ENCODE peak calls at places on chromosomes 4 and X, in four cellular contexts. U, N, V and W are unnamed samples.

GRCh38 chr4:77819409-77819835 is 254 bp upstream of the CNOT6L start:
- DNase-seq in U (no peak), N (no peak), V (peak), W (no peak)

GRCh38 chr4:87209182-87209581 is 11.2 kb downstream of the KLHL8 start:
- DNase-seq in U (no peak), N (no peak), V (no peak), W (no peak)

GRCh38 chrX:19611636-19612376 is 96.5 kb upstream of the MAP3K15 start:
- DNase-seq in U (no peak), N (no peak), V (no peak), W (no peak)

GRCh38 chrX:132226169-132226568 is 6.9 kb upstream of the RAP2C start:
- DNase-seq in U (no peak), N (no peak), V (no peak), W (peak)

GRCh38 chrX:153722704-153723350 is 1.4 kb downstream of the BCAP31 start:
- DNase-seq in U (no peak), N (no peak), V (no peak), W (peak)

GRCh38 chr4:108453366-108453765 is 167.0 kb upstream of the RPL34 start:
- DNase-seq in U (no peak), N (no peak), V (no peak), W (no peak)

GRCh38 chrX:151896734-151897474 is 15.8 kb upstream of the MAGEA4 start:
- DNase-seq in U (no peak), N (no peak), V (no peak), W (peak)

GRCh38 chr4:13963601-13964000 is 336.1 kb upstream of the BOD1L1 start:
- DNase-seq in U (no peak), N (no peak), V (no peak), W (peak)

GRCh38 chrX:103446665-103447302 is 70.4 kb downstream of the BEX3 start:
- DNase-seq in U (no peak), N (no peak), V (no peak), W (no peak)

GRCh38 chrX:10086683-10087082 is 70.1 kb upstream of the CLCN4 start:
- DNase-seq in U (no peak), N (no peak), V (peak), W (no peak)

GRCh38 chrX:41480508-41481260 is 33.5 kb downstream of the NYX start:
- DNase-seq in U (no peak), N (no peak), V (no peak), W (no peak)

GRCh38 chr4:105147226-105148151 is 813 bp downstream of the TET2 start:
- DNase-seq in U (peak), N (peak), V (peak), W (peak)

GRCh38 chr4:26459756-26460530 is 30.3 kb downstream of the CCKAR start:
- DNase-seq in U (no peak), N (no peak), V (no peak), W (peak)

GRCh38 chrX:74613350-74614192 is 853 bp downstream of the RLIM start:
- DNase-seq in U (peak), N (peak), V (peak), W (peak)

GRCh38 chr4:147760695-147761094 is 28.8 kb downstream of the ARHGAP10 start:
- DNase-seq in U (peak), N (no peak), V (peak), W (no peak)

GRCh38 chrX:22124098-22124497 is 92.0 kb downstream of the PHEX start:
- DNase-seq in U (no peak), N (no peak), V (no peak), W (no peak)

GRCh38 chrX:30270639-30271038 is 23.7 kb downstream of the MAGEB1 start:
- DNase-seq in U (no peak), N (no peak), V (no peak), W (no peak)

GRCh38 chr4:74794341-74794801 is at the start of gene BTC:
- DNase-seq in U (peak), N (no peak), V (peak), W (no peak)

GRCh38 chr4:783133-783541 is 42.8 kb downstream of the CPLX1 start:
- DNase-seq in U (no peak), N (no peak), V (no peak), W (no peak)

GRCh38 chr4:75985116-75985515 is 5.6 kb downstream of the SDAD1 start:
- DNase-seq in U (no peak), N (no peak), V (no peak), W (peak)

GRCh38 chr4:77043507-77044131 is 32.2 kb downstream of the CCNI start:
- DNase-seq in U (no peak), N (no peak), V (no peak), W (peak)

GRCh38 chr4:184621518-184621917 is 27.7 kb downstream of the CASP3 start:
- DNase-seq in U (no peak), N (no peak), V (no peak), W (no peak)

GRCh38 chr4:56544573-56545131 is 39.1 kb downstream of the ARL9 start:
- DNase-seq in U (peak), N (no peak), V (peak), W (peak)

GRCh38 chrX:471239-471638 is 84.5 kb upstream of the PPP2R3B start:
- DNase-seq in U (no peak), N (no peak), V (no peak), W (peak)

GRCh38 chrX:23003121-23003520 is 3.4 kb downstream of the DDX53 start:
- DNase-seq in U (no peak), N (no peak), V (no peak), W (peak)

GRCh38 chr4:101191302-101192098 is 155.8 kb downstream of the PPP3CA start:
- DNase-seq in U (peak), N (no peak), V (peak), W (peak)

GRCh38 chr4:119628281-119629141 is at the start of gene PDE5A:
- DNase-seq in U (peak), N (peak), V (peak), W (peak)

GRCh38 chr4:81165853-81166430 is 49.1 kb downstream of the PRKG2 start:
- DNase-seq in U (no peak), N (no peak), V (no peak), W (peak)

GRCh38 chr4:110087116-110087708 is 111.2 kb downstream of the ELOVL6 start:
- DNase-seq in U (peak), N (no peak), V (no peak), W (peak)

GRCh38 chr4:37827030-37827705 is 682 bp downstream of the PGM2 start:
- DNase-seq in U (no peak), N (no peak), V (no peak), W (peak)

GRCh38 chrX:129686422-129686948 is 31.7 kb upstream of the APLN start:
- DNase-seq in U (no peak), N (no peak), V (peak), W (peak)

GRCh38 chrX:145953628-145954027 is 136.0 kb downstream of the SLITRK2 start:
- DNase-seq in U (no peak), N (no peak), V (no peak), W (no peak)

GRCh38 chrX:133434197-133434820 is 19.0 kb upstream of the GPC4 start:
- DNase-seq in U (no peak), N (no peak), V (no peak), W (no peak)

GRCh38 chr4:26267087-26267486 is 53.7 kb upstream of the RBPJ start:
- DNase-seq in U (no peak), N (no peak), V (peak), W (peak)

GRCh38 chr4:101655847-101656246 is 134.7 kb upstream of the BANK1 start:
- DNase-seq in U (no peak), N (no peak), V (no peak), W (no peak)

GRCh38 chrX:45009371-45010000 is 136.5 kb downstream of the KDM6A start:
- DNase-seq in U (no peak), N (no peak), V (no peak), W (peak)

GRCh38 chr4:65367306-65367705 is 303.0 kb downstream of the EPHA5 start:
- DNase-seq in U (no peak), N (no peak), V (no peak), W (no peak)

GRCh38 chr4:16329132-16329796 is 103.0 kb upstream of the TAPT1 start:
- DNase-seq in U (no peak), N (no peak), V (no peak), W (no peak)

GRCh38 chr4:164359881-164360280 is 394.1 kb upstream of the SMIM31 start:
- DNase-seq in U (no peak), N (no peak), V (no peak), W (no peak)